ENCODE peak calls at places on chromosomes 1 and 21, in six cellular contexts. One of them, this sample, is unnamed.

GRCh38 chr1:213060836-213061235 is 9.8 kb downstream of the RPS6KC1 start:
- DNase-seq in kidney: no peak
- DNase-seq in mammary epithelial cell: no peak
- DNase-seq in AG04450: no peak
- DNase-seq in bronchial epithelial cell: no peak
- DNase-seq in CD8-positive, alpha-beta T cell: no peak
- DNase-seq in this sample: no peak

GRCh38 chr21:46112731-46113215 is 14.9 kb downstream of the COL6A2 start:
- DNase-seq in kidney: peak; percentile 55
- DNase-seq in mammary epithelial cell: no peak
- DNase-seq in AG04450: no peak
- DNase-seq in bronchial epithelial cell: no peak
- DNase-seq in CD8-positive, alpha-beta T cell: peak; percentile 1
- DNase-seq in this sample: no peak

GRCh38 chr1:8214501-8215173 is 103.3 kb upstream of the SLC45A1 start:
- DNase-seq in kidney: no peak
- DNase-seq in mammary epithelial cell: no peak
- DNase-seq in AG04450: no peak
- DNase-seq in bronchial epithelial cell: no peak
- DNase-seq in CD8-positive, alpha-beta T cell: no peak
- DNase-seq in this sample: no peak

GRCh38 chr1:910881-911721 is 12.6 kb upstream of the SAMD11 start:
- DNase-seq in kidney: peak; percentile 64
- DNase-seq in mammary epithelial cell: peak; percentile 25
- DNase-seq in AG04450: no peak
- DNase-seq in bronchial epithelial cell: no peak
- DNase-seq in CD8-positive, alpha-beta T cell: peak; percentile 3
- DNase-seq in this sample: peak; percentile 81

GRCh38 chr1:238681021-238681420 is 705.3 kb upstream of the CHRM3 start:
- DNase-seq in kidney: no peak
- DNase-seq in mammary epithelial cell: peak; percentile 75
- DNase-seq in AG04450: no peak
- DNase-seq in bronchial epithelial cell: peak; percentile 51
- DNase-seq in CD8-positive, alpha-beta T cell: no peak
- DNase-seq in this sample: peak; percentile 91

GRCh38 chr21:35198004-35198403 is 148.9 kb upstream of the RUNX1 start:
- DNase-seq in kidney: no peak
- DNase-seq in mammary epithelial cell: peak; percentile 99
- DNase-seq in AG04450: peak; percentile 70
- DNase-seq in bronchial epithelial cell: peak; percentile 99
- DNase-seq in CD8-positive, alpha-beta T cell: no peak
- DNase-seq in this sample: peak; percentile 90

GRCh38 chr1:53734650-53735211 is 4.2 kb downstream of the GLIS1 start:
- DNase-seq in kidney: no peak
- DNase-seq in mammary epithelial cell: no peak
- DNase-seq in AG04450: peak; percentile 86
- DNase-seq in bronchial epithelial cell: peak; percentile 29
- DNase-seq in CD8-positive, alpha-beta T cell: no peak
- DNase-seq in this sample: peak; percentile 47

GRCh38 chr1:21550097-21550496 is 40.9 kb downstream of the ALPL start:
- DNase-seq in kidney: no peak
- DNase-seq in mammary epithelial cell: no peak
- DNase-seq in AG04450: no peak
- DNase-seq in bronchial epithelial cell: no peak
- DNase-seq in CD8-positive, alpha-beta T cell: no peak
- DNase-seq in this sample: no peak

GRCh38 chr21:45833437-45833836 is 148.1 kb upstream of the COL6A1 start:
- DNase-seq in kidney: peak; percentile 51
- DNase-seq in mammary epithelial cell: no peak
- DNase-seq in AG04450: no peak
- DNase-seq in bronchial epithelial cell: no peak
- DNase-seq in CD8-positive, alpha-beta T cell: no peak
- DNase-seq in this sample: no peak

GRCh38 chr1:86184401-86184800 is 27.8 kb upstream of the COL24A1 start:
- DNase-seq in kidney: no peak
- DNase-seq in mammary epithelial cell: no peak
- DNase-seq in AG04450: no peak
- DNase-seq in bronchial epithelial cell: no peak
- DNase-seq in CD8-positive, alpha-beta T cell: no peak
- DNase-seq in this sample: no peak

GRCh38 chr1:91806777-91807700 is 78.9 kb downstream of the TGFBR3 start:
- DNase-seq in kidney: no peak
- DNase-seq in mammary epithelial cell: no peak
- DNase-seq in AG04450: no peak
- DNase-seq in bronchial epithelial cell: peak; percentile 38
- DNase-seq in CD8-positive, alpha-beta T cell: no peak
- DNase-seq in this sample: peak; percentile 83

GRCh38 chr1:106785136-106785535 is 271.3 kb upstream of the PRMT6 start:
- DNase-seq in kidney: no peak
- DNase-seq in mammary epithelial cell: no peak
- DNase-seq in AG04450: no peak
- DNase-seq in bronchial epithelial cell: no peak
- DNase-seq in CD8-positive, alpha-beta T cell: no peak
- DNase-seq in this sample: no peak

DNA sequence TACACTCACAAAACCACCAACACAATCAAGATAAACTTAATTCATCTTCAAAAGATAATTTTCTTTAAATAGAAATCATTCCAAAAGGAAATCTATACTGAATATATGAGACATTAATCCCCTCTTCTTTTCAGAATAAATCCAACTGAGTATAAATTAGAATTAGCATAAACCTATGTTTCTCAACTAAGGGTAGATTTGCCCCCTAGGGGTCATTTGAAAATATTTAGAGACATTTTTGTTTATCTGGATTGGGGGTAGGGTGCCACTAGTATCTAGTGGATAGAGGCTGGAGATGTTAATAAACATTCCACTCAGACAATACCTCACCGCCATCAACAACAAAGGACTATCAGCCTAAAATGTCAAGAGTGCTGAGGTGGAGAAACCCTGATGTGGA is 6.5 kb upstream of the TNFSF4 start:
- DNase-seq in kidney: no peak
- DNase-seq in mammary epithelial cell: no peak
- DNase-seq in AG04450: no peak
- DNase-seq in bronchial epithelial cell: no peak
- DNase-seq in CD8-positive, alpha-beta T cell: no peak
- DNase-seq in this sample: peak; percentile 12
- TF ChIP-seq CTCF in kidney: no peak
- TF ChIP-seq CTCF in mammary epithelial cell: no peak
- TF ChIP-seq CTCF in AG04450: no peak
- TF ChIP-seq CTCF in bronchial epithelial cell: no peak
- TF ChIP-seq CTCF in CD8-positive, alpha-beta T cell: no peak
- TF ChIP-seq CTCF in this sample: no peak

GRCh38 chr1:242425232-242425631 is 99.3 kb downstream of the PLD5 start:
- DNase-seq in kidney: no peak
- DNase-seq in mammary epithelial cell: peak; percentile 48
- DNase-seq in AG04450: no peak
- DNase-seq in bronchial epithelial cell: peak; percentile 39
- DNase-seq in CD8-positive, alpha-beta T cell: no peak
- DNase-seq in this sample: peak; percentile 80
- TF ChIP-seq CTCF in kidney: no peak
- TF ChIP-seq CTCF in mammary epithelial cell: peak; percentile 18
- TF ChIP-seq CTCF in AG04450: no peak
- TF ChIP-seq CTCF in bronchial epithelial cell: no peak
- TF ChIP-seq CTCF in CD8-positive, alpha-beta T cell: no peak
- TF ChIP-seq CTCF in this sample: peak; percentile 40

GRCh38 chr1:171983584-171983983 is 142.3 kb downstream of the DNM3 start:
- DNase-seq in kidney: no peak
- DNase-seq in mammary epithelial cell: peak; percentile 41
- DNase-seq in AG04450: no peak
- DNase-seq in bronchial epithelial cell: peak; percentile 39
- DNase-seq in CD8-positive, alpha-beta T cell: no peak
- DNase-seq in this sample: peak; percentile 52
- TF ChIP-seq CTCF in kidney: peak; percentile 34
- TF ChIP-seq CTCF in mammary epithelial cell: peak; percentile 36
- TF ChIP-seq CTCF in AG04450: peak; percentile 43
- TF ChIP-seq CTCF in bronchial epithelial cell: peak; percentile 49
- TF ChIP-seq CTCF in CD8-positive, alpha-beta T cell: no peak
- TF ChIP-seq CTCF in this sample: peak; percentile 66

GRCh38 chr1:248622491-248623106 is 12.3 kb downstream of the OR2T11 start:
- DNase-seq in kidney: no peak
- DNase-seq in mammary epithelial cell: peak; percentile 11
- DNase-seq in AG04450: no peak
- DNase-seq in bronchial epithelial cell: peak; percentile 28
- DNase-seq in CD8-positive, alpha-beta T cell: no peak
- DNase-seq in this sample: peak; percentile 71
- TF ChIP-seq CTCF in kidney: peak; percentile 32
- TF ChIP-seq CTCF in mammary epithelial cell: peak; percentile 42
- TF ChIP-seq CTCF in AG04450: peak; percentile 10
- TF ChIP-seq CTCF in bronchial epithelial cell: peak; percentile 28
- TF ChIP-seq CTCF in CD8-positive, alpha-beta T cell: peak; percentile 67
- TF ChIP-seq CTCF in this sample: peak; percentile 74

GRCh38 chr1:9593492-9594465 is 5.1 kb downstream of the TMEM201 start:
- DNase-seq in kidney: peak; percentile 92
- DNase-seq in mammary epithelial cell: peak; percentile 75
- DNase-seq in AG04450: no peak
- DNase-seq in bronchial epithelial cell: peak; percentile 85
- DNase-seq in CD8-positive, alpha-beta T cell: no peak
- DNase-seq in this sample: peak; percentile 53
- TF ChIP-seq CTCF in kidney: no peak
- TF ChIP-seq CTCF in mammary epithelial cell: peak; percentile 69
- TF ChIP-seq CTCF in AG04450: no peak
- TF ChIP-seq CTCF in bronchial epithelial cell: peak; percentile 88
- TF ChIP-seq CTCF in CD8-positive, alpha-beta T cell: no peak
- TF ChIP-seq CTCF in this sample: peak; percentile 24

GRCh38 chr1:202656057-202656456 is 54.2 kb downstream of the SYT2 start:
- DNase-seq in kidney: no peak
- DNase-seq in mammary epithelial cell: no peak
- DNase-seq in AG04450: no peak
- DNase-seq in bronchial epithelial cell: no peak
- DNase-seq in CD8-positive, alpha-beta T cell: no peak
- DNase-seq in this sample: peak; percentile 41
- TF ChIP-seq CTCF in kidney: no peak
- TF ChIP-seq CTCF in mammary epithelial cell: no peak
- TF ChIP-seq CTCF in AG04450: peak; percentile 35
- TF ChIP-seq CTCF in bronchial epithelial cell: no peak
- TF ChIP-seq CTCF in CD8-positive, alpha-beta T cell: no peak
- TF ChIP-seq CTCF in this sample: peak; percentile 10

DNA sequence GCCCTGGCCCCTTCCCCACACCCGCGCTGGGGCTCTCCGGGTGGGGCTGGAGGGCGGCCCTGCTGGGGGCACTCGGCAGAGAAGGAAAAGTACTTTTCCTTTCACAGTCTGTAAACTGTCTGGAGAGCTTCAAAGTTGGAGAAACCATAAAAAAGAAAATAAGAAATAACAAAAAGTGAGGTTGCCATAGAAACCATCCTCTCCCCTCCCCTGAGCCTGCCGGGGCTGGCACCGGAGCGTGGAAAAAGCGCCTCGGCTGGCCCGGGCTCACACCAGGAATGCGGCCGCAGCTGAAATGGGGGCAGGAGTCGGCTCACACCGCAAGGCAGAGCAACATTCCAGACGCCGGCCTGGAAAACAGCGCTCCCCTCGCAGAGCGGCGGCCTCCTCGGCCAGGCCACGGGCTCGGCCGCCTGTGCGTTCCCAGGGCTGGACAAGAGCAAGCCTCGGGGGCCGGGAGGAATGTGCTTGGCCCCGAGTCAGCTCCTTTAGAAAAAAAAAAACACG is 69.2 kb downstream of the MORN1 start:
- DNase-seq in kidney: peak; percentile 96
- DNase-seq in mammary epithelial cell: no peak
- DNase-seq in AG04450: peak; percentile 56
- DNase-seq in bronchial epithelial cell: peak; percentile 21
- DNase-seq in CD8-positive, alpha-beta T cell: no peak
- DNase-seq in this sample: no peak
- TF ChIP-seq CTCF in kidney: no peak
- TF ChIP-seq CTCF in mammary epithelial cell: no peak
- TF ChIP-seq CTCF in AG04450: peak; percentile 13
- TF ChIP-seq CTCF in bronchial epithelial cell: peak; percentile 13
- TF ChIP-seq CTCF in CD8-positive, alpha-beta T cell: no peak
- TF ChIP-seq CTCF in this sample: no peak

DNA sequence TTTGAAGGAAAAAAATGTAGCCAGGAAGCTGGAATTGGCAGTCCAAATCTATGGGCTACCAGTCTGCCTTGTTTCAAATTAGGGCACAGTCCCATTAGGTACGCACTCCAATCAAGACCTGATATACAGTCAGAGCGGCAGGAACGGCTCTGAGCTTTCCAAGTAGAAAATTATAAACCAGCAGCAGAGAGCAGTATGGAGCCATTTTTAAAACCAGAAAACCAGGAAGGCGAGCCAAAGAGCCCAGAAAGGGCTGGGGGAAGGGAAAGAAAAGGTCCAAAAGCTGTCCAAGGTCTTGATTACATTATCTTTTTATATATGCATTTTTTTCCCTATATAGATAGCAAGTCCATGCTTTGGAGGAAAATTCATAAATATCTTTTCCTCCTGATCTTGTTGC is 719.0 kb downstream of the RWDD3 start:
- DNase-seq in kidney: no peak
- DNase-seq in mammary epithelial cell: no peak
- DNase-seq in AG04450: no peak
- DNase-seq in bronchial epithelial cell: no peak
- DNase-seq in CD8-positive, alpha-beta T cell: no peak
- DNase-seq in this sample: peak; percentile 32
- TF ChIP-seq CTCF in kidney: no peak
- TF ChIP-seq CTCF in mammary epithelial cell: no peak
- TF ChIP-seq CTCF in AG04450: no peak
- TF ChIP-seq CTCF in bronchial epithelial cell: no peak
- TF ChIP-seq CTCF in CD8-positive, alpha-beta T cell: no peak
- TF ChIP-seq CTCF in this sample: peak; percentile 17

This sample was measured in MCF 10A.